ENCODE peak calls at places on chromosome 17, in six cellular contexts. C is stimulated activated CD4-positive, alpha-beta T cell treated with anti-CD3 and anti-CD28 coated beads, Interleukin-2, amount 100 ng/mL, for 24 hours; K is dorsolateral prefrontal cortex; M is CD8-positive, alpha-beta memory T cell; D is body of pancreas; H is EL. E is an unnamed sample.

GRCh38 chr17:68509151-68510057 is 2.8 kb upstream of the PRKAR1A start:
- DNase-seq in C (no peak), K (no peak), M (no peak), H (no peak), D (peak; percentile 58), E (no peak)

GRCh38 chr17:41792835-41793748 is 6.6 kb upstream of the JUP start:
- DNase-seq in D (peak; percentile 76), M (no peak), C (no peak), K (no peak), H (peak; percentile 57), E (no peak)

GRCh38 chr17:82966415-82966814 is 113.0 kb upstream of the METRNL start:
- DNase-seq in H (no peak), D (no peak), C (no peak), K (no peak), M (no peak), E (no peak)

GRCh38 chr17:79950711-79951110 is 85.0 kb downstream of the TBC1D16 start:
- DNase-seq in K (peak; percentile 76), M (no peak), D (peak; percentile 47), C (no peak), H (no peak), E (no peak)

GRCh38 chr17:21285164-21286065 is 904 bp downstream of the MAP2K3 start:
- DNase-seq in C (no peak), M (no peak), K (no peak), H (peak; percentile 72), D (peak; percentile 52), E (peak; percentile 55)

GRCh38 chr17:78330570-78331224 is 29.2 kb downstream of the SOCS3 start:
- DNase-seq in D (no peak), K (no peak), M (no peak), H (peak; percentile 52), C (no peak), E (no peak)

GRCh38 chr17:7737601-7738000 is 20.1 kb downstream of the DNAH2 start:
- DNase-seq in C (no peak), D (no peak), M (no peak), K (no peak), H (no peak), E (no peak)

GRCh38 chr17:66177048-66177447 is 14.9 kb downstream of the CEP112 start:
- DNase-seq in M (no peak), K (no peak), C (no peak), D (no peak), H (no peak), E (no peak)

GRCh38 chr17:68182940-68183551 is 64.8 kb upstream of the AMZ2 start:
- DNase-seq in C (peak; percentile 65), D (no peak), M (peak; percentile 65), K (no peak), H (no peak), E (no peak)

GRCh38 chr17:67239597-67239996 is 5.4 kb downstream of the HELZ start:
- DNase-seq in H (peak; percentile 51), K (no peak), M (no peak), C (no peak), D (no peak), E (peak; percentile 48)

GRCh38 chr17:41504126-41504977 is 1.1 kb downstream of the KRT13 start:
- DNase-seq in D (no peak), M (no peak), K (no peak), C (no peak), H (no peak), E (no peak)

GRCh38 chr17:15332338-15332737 is 9.1 kb downstream of the TEKT3 start:
- DNase-seq in H (no peak), D (no peak), K (no peak), M (no peak), C (no peak), E (no peak)

GRCh38 chr17:80339118-80339517 is 75.8 kb upstream of the ENDOV start:
- DNase-seq in K (no peak), D (no peak), C (no peak), M (no peak), H (no peak), E (no peak)

GRCh38 chr17:80492343-80493136 is 16.1 kb upstream of the NPTX1 start:
- DNase-seq in C (no peak), K (no peak), H (no peak), M (no peak), D (no peak), E (no peak)

GRCh38 chr17:66950886-66951604 is 13.5 kb upstream of the CACNG4 start:
- DNase-seq in C (no peak), K (no peak), D (no peak), H (no peak), M (no peak), E (no peak)

GRCh38 chr17:75720656-75721462 is at the start of gene ITGB4:
- DNase-seq in D (peak; percentile 91), H (peak; percentile 39), K (no peak), M (peak; percentile 58), C (peak; percentile 51), E (no peak)

GRCh38 chr17:29579866-29580771 is 9.3 kb downstream of the GIT1 start:
- DNase-seq in C (peak; percentile 92), M (peak; percentile 86), D (peak; percentile 89), H (peak; percentile 79), K (peak; percentile 93), E (peak; percentile 76)

GRCh38 chr17:42519546-42520444 is 16.2 kb upstream of the NAGLU start:
- DNase-seq in K (peak; percentile 73), D (peak; percentile 81), C (no peak), H (peak; percentile 100), M (no peak), E (peak; percentile 98)

GRCh38 chr17:68097161-68097805 is 61.7 kb downstream of the KPNA2 start:
- DNase-seq in M (no peak), H (no peak), D (no peak), K (no peak), C (no peak), E (no peak)

GRCh38 chr17:82881900-82882714 is 42.3 kb upstream of the ZNF750 start:
- DNase-seq in D (peak; percentile 67), M (no peak), H (no peak), K (no peak), C (no peak), E (no peak)

GRCh38 chr17:73168667-73169066 is 3.9 kb downstream of the SSTR2 start:
- DNase-seq in D (no peak), K (no peak), C (no peak), M (no peak), H (no peak), E (no peak)

GRCh38 chr17:66633322-66633965 is 201.5 kb upstream of the CACNG5 start:
- DNase-seq in D (no peak), K (no peak), C (peak; percentile 43), M (no peak), H (peak; percentile 57), E (no peak)

GRCh38 chr17:13346081-13346533 is 255.6 kb downstream of the HS3ST3A1 start:
- DNase-seq in D (no peak), C (no peak), K (no peak), M (no peak), H (peak; percentile 88), E (peak; percentile 98)

GRCh38 chr17:81538651-81539570 is 10.7 kb downstream of the FSCN2 start:
- DNase-seq in M (no peak), D (no peak), H (no peak), K (no peak), C (no peak), E (no peak)

GRCh38 chr17:18981642-18982424 is 22.7 kb downstream of the FAM83G start:
- DNase-seq in M (no peak), H (peak; percentile 69), D (peak; percentile 82), K (no peak), C (no peak), E (peak; percentile 75)

GRCh38 chr17:65035704-65036103 is 20.8 kb downstream of the GNA13 start:
- DNase-seq in D (no peak), M (no peak), K (no peak), C (no peak), H (no peak), E (no peak)

GRCh38 chr17:60678118-60678444 is 430 bp downstream of the BCAS3 start:
- DNase-seq in C (no peak), M (no peak), K (no peak), H (no peak), D (no peak), E (no peak)